ENCODE peak calls at places on chromosome 18, in nine cellular contexts. One of them, this sample, is unnamed.

GRCh38 chr18:31791817-31792579 is 31.3 kb upstream of the SLC25A52 start:
- DNase-seq in stimulated activated CD4-positive, alpha-beta T cell treated with anti-CD3 and anti-CD28 coated beads, Interleukin-12 subunit alpha, Interleukin-12 subunit beta, amount 100 ng/mL, for 48 hours: no peak
- DNase-seq in OCI-LY7: no peak
- DNase-seq in GM03348: no peak
- DNase-seq in stimulated activated CD8-positive, alpha-beta memory T cell treated with anti-CD3 and anti-CD28 coated beads, Interleukin-7, amount 100 ng/mL, for 1 hour: no peak
- DNase-seq in activated T-cell treated with anti-CD3 and anti-CD28 coated beads, Interleukin-2, amount 50 U/mL, for 24 hours: no peak
- DNase-seq in AML-193: peak
- DNase-seq in neuronal stem cell: no peak
- DNase-seq in SJSA1: no peak
- DNase-seq in this sample: no peak

GRCh38 chr18:58216071-58216471 is 172.0 kb downstream of the NEDD4L start:
- DNase-seq in stimulated activated CD4-positive, alpha-beta T cell treated with anti-CD3 and anti-CD28 coated beads, Interleukin-12 subunit alpha, Interleukin-12 subunit beta, amount 100 ng/mL, for 48 hours: no peak
- DNase-seq in OCI-LY7: no peak
- DNase-seq in GM03348: no peak
- DNase-seq in stimulated activated CD8-positive, alpha-beta memory T cell treated with anti-CD3 and anti-CD28 coated beads, Interleukin-7, amount 100 ng/mL, for 1 hour: no peak
- DNase-seq in activated T-cell treated with anti-CD3 and anti-CD28 coated beads, Interleukin-2, amount 50 U/mL, for 24 hours: no peak
- DNase-seq in AML-193: no peak
- DNase-seq in neuronal stem cell: no peak
- DNase-seq in SJSA1: no peak
- DNase-seq in this sample: no peak

GRCh38 chr18:32389868-32390267 is 80.8 kb downstream of the GAREM1 start:
- DNase-seq in stimulated activated CD4-positive, alpha-beta T cell treated with anti-CD3 and anti-CD28 coated beads, Interleukin-12 subunit alpha, Interleukin-12 subunit beta, amount 100 ng/mL, for 48 hours: no peak
- DNase-seq in OCI-LY7: no peak
- DNase-seq in GM03348: no peak
- DNase-seq in stimulated activated CD8-positive, alpha-beta memory T cell treated with anti-CD3 and anti-CD28 coated beads, Interleukin-7, amount 100 ng/mL, for 1 hour: no peak
- DNase-seq in activated T-cell treated with anti-CD3 and anti-CD28 coated beads, Interleukin-2, amount 50 U/mL, for 24 hours: no peak
- DNase-seq in AML-193: no peak
- DNase-seq in neuronal stem cell: no peak
- DNase-seq in SJSA1: no peak
- DNase-seq in this sample: no peak

GRCh38 chr18:73839441-73839840 is 308.2 kb downstream of the FBXO15 start:
- DNase-seq in stimulated activated CD4-positive, alpha-beta T cell treated with anti-CD3 and anti-CD28 coated beads, Interleukin-12 subunit alpha, Interleukin-12 subunit beta, amount 100 ng/mL, for 48 hours: no peak
- DNase-seq in OCI-LY7: no peak
- DNase-seq in GM03348: no peak
- DNase-seq in stimulated activated CD8-positive, alpha-beta memory T cell treated with anti-CD3 and anti-CD28 coated beads, Interleukin-7, amount 100 ng/mL, for 1 hour: no peak
- DNase-seq in activated T-cell treated with anti-CD3 and anti-CD28 coated beads, Interleukin-2, amount 50 U/mL, for 24 hours: no peak
- DNase-seq in AML-193: no peak
- DNase-seq in neuronal stem cell: no peak
- DNase-seq in SJSA1: no peak
- DNase-seq in this sample: no peak

GRCh38 chr18:59459352-59460059 is 100.4 kb upstream of the LMAN1 start:
- DNase-seq in stimulated activated CD4-positive, alpha-beta T cell treated with anti-CD3 and anti-CD28 coated beads, Interleukin-12 subunit alpha, Interleukin-12 subunit beta, amount 100 ng/mL, for 48 hours: no peak
- DNase-seq in OCI-LY7: peak
- DNase-seq in GM03348: peak
- DNase-seq in stimulated activated CD8-positive, alpha-beta memory T cell treated with anti-CD3 and anti-CD28 coated beads, Interleukin-7, amount 100 ng/mL, for 1 hour: no peak
- DNase-seq in activated T-cell treated with anti-CD3 and anti-CD28 coated beads, Interleukin-2, amount 50 U/mL, for 24 hours: no peak
- DNase-seq in AML-193: no peak
- DNase-seq in neuronal stem cell: no peak
- DNase-seq in SJSA1: peak
- DNase-seq in this sample: no peak

GRCh38 chr18:62480927-62481326 is 41.9 kb upstream of the ZCCHC2 start:
- DNase-seq in stimulated activated CD4-positive, alpha-beta T cell treated with anti-CD3 and anti-CD28 coated beads, Interleukin-12 subunit alpha, Interleukin-12 subunit beta, amount 100 ng/mL, for 48 hours: no peak
- DNase-seq in OCI-LY7: no peak
- DNase-seq in GM03348: no peak
- DNase-seq in stimulated activated CD8-positive, alpha-beta memory T cell treated with anti-CD3 and anti-CD28 coated beads, Interleukin-7, amount 100 ng/mL, for 1 hour: no peak
- DNase-seq in activated T-cell treated with anti-CD3 and anti-CD28 coated beads, Interleukin-2, amount 50 U/mL, for 24 hours: no peak
- DNase-seq in AML-193: no peak
- DNase-seq in neuronal stem cell: no peak
- DNase-seq in SJSA1: no peak
- DNase-seq in this sample: no peak

GRCh38 chr18:80200171-80200931 is 47.0 kb downstream of the PARD6G start:
- DNase-seq in stimulated activated CD4-positive, alpha-beta T cell treated with anti-CD3 and anti-CD28 coated beads, Interleukin-12 subunit alpha, Interleukin-12 subunit beta, amount 100 ng/mL, for 48 hours: no peak
- DNase-seq in OCI-LY7: no peak
- DNase-seq in GM03348: peak
- DNase-seq in stimulated activated CD8-positive, alpha-beta memory T cell treated with anti-CD3 and anti-CD28 coated beads, Interleukin-7, amount 100 ng/mL, for 1 hour: no peak
- DNase-seq in activated T-cell treated with anti-CD3 and anti-CD28 coated beads, Interleukin-2, amount 50 U/mL, for 24 hours: no peak
- DNase-seq in AML-193: no peak
- DNase-seq in neuronal stem cell: no peak
- DNase-seq in SJSA1: peak
- DNase-seq in this sample: peak

GRCh38 chr18:57057890-57058289 is 89.0 kb upstream of the BOD1L2 start:
- DNase-seq in stimulated activated CD4-positive, alpha-beta T cell treated with anti-CD3 and anti-CD28 coated beads, Interleukin-12 subunit alpha, Interleukin-12 subunit beta, amount 100 ng/mL, for 48 hours: no peak
- DNase-seq in OCI-LY7: no peak
- DNase-seq in GM03348: no peak
- DNase-seq in stimulated activated CD8-positive, alpha-beta memory T cell treated with anti-CD3 and anti-CD28 coated beads, Interleukin-7, amount 100 ng/mL, for 1 hour: no peak
- DNase-seq in activated T-cell treated with anti-CD3 and anti-CD28 coated beads, Interleukin-2, amount 50 U/mL, for 24 hours: no peak
- DNase-seq in AML-193: no peak
- DNase-seq in neuronal stem cell: no peak
- DNase-seq in SJSA1: no peak
- DNase-seq in this sample: no peak

GRCh38 chr18:22084547-22084946 is 84.8 kb upstream of the GATA6 start:
- DNase-seq in stimulated activated CD4-positive, alpha-beta T cell treated with anti-CD3 and anti-CD28 coated beads, Interleukin-12 subunit alpha, Interleukin-12 subunit beta, amount 100 ng/mL, for 48 hours: no peak
- DNase-seq in OCI-LY7: no peak
- DNase-seq in GM03348: no peak
- DNase-seq in stimulated activated CD8-positive, alpha-beta memory T cell treated with anti-CD3 and anti-CD28 coated beads, Interleukin-7, amount 100 ng/mL, for 1 hour: no peak
- DNase-seq in activated T-cell treated with anti-CD3 and anti-CD28 coated beads, Interleukin-2, amount 50 U/mL, for 24 hours: no peak
- DNase-seq in AML-193: no peak
- DNase-seq in neuronal stem cell: no peak
- DNase-seq in SJSA1: no peak
- DNase-seq in this sample: no peak

GRCh38 chr18:50454379-50455005 is 79.6 kb downstream of the SKA1 start:
- DNase-seq in stimulated activated CD4-positive, alpha-beta T cell treated with anti-CD3 and anti-CD28 coated beads, Interleukin-12 subunit alpha, Interleukin-12 subunit beta, amount 100 ng/mL, for 48 hours: no peak
- DNase-seq in OCI-LY7: no peak
- DNase-seq in GM03348: no peak
- DNase-seq in stimulated activated CD8-positive, alpha-beta memory T cell treated with anti-CD3 and anti-CD28 coated beads, Interleukin-7, amount 100 ng/mL, for 1 hour: no peak
- DNase-seq in activated T-cell treated with anti-CD3 and anti-CD28 coated beads, Interleukin-2, amount 50 U/mL, for 24 hours: no peak
- DNase-seq in AML-193: no peak
- DNase-seq in neuronal stem cell: no peak
- DNase-seq in SJSA1: no peak
- DNase-seq in this sample: no peak

GRCh38 chr18:74430231-74430630 is 26.9 kb downstream of the DIPK1C start:
- DNase-seq in stimulated activated CD4-positive, alpha-beta T cell treated with anti-CD3 and anti-CD28 coated beads, Interleukin-12 subunit alpha, Interleukin-12 subunit beta, amount 100 ng/mL, for 48 hours: no peak
- DNase-seq in OCI-LY7: no peak
- DNase-seq in GM03348: no peak
- DNase-seq in stimulated activated CD8-positive, alpha-beta memory T cell treated with anti-CD3 and anti-CD28 coated beads, Interleukin-7, amount 100 ng/mL, for 1 hour: no peak
- DNase-seq in activated T-cell treated with anti-CD3 and anti-CD28 coated beads, Interleukin-2, amount 50 U/mL, for 24 hours: no peak
- DNase-seq in AML-193: no peak
- DNase-seq in neuronal stem cell: no peak
- DNase-seq in SJSA1: no peak
- DNase-seq in this sample: no peak

GRCh38 chr18:74476154-74476553 is 19.0 kb upstream of the DIPK1C start:
- DNase-seq in stimulated activated CD4-positive, alpha-beta T cell treated with anti-CD3 and anti-CD28 coated beads, Interleukin-12 subunit alpha, Interleukin-12 subunit beta, amount 100 ng/mL, for 48 hours: no peak
- DNase-seq in OCI-LY7: no peak
- DNase-seq in GM03348: peak
- DNase-seq in stimulated activated CD8-positive, alpha-beta memory T cell treated with anti-CD3 and anti-CD28 coated beads, Interleukin-7, amount 100 ng/mL, for 1 hour: no peak
- DNase-seq in activated T-cell treated with anti-CD3 and anti-CD28 coated beads, Interleukin-2, amount 50 U/mL, for 24 hours: no peak
- DNase-seq in AML-193: no peak
- DNase-seq in neuronal stem cell: no peak
- DNase-seq in SJSA1: no peak
- DNase-seq in this sample: peak